ENCODE peak calls at places on chromosome 3, in nine cellular contexts. E is dorsolateral prefrontal cortex, U is AG09309, G is thoracic aorta, M is brain microvascular endothelial cell, R is tibial artery, L is cardiac muscle cell, B is kidney epithelial cell, S is thyroid gland. N is an unnamed sample.

GRCh38 chr3:12886736-12887135 is 45.4 kb upstream of the RPL32 start:
- DNase-seq in E (no peak), U (no peak), G (no peak), M (no peak), R (no peak), L (no peak), B (no peak), S (no peak), N (no peak)

GRCh38 chr3:35484939-35485605 is 154.3 kb upstream of the ARPP21 start:
- DNase-seq in E (no peak), U (no peak), G (no peak), M (no peak), R (no peak), L (peak), B (no peak), S (peak), N (no peak)

GRCh38 chr3:32593903-32594525 is 23.4 kb upstream of the DYNC1LI1 start:
- DNase-seq in E (no peak), U (peak), G (no peak), M (no peak), R (no peak), L (no peak), B (no peak), S (peak), N (peak)

GRCh38 chr3:179957264-179957845 is 79.4 kb downstream of the PEX5L start:
- DNase-seq in E (no peak), U (no peak), G (no peak), M (no peak), R (no peak), L (peak), B (no peak), S (no peak), N (no peak)

GRCh38 chr3:172201136-172201989 is 162.0 kb downstream of the FNDC3B start:
- DNase-seq in E (no peak), U (peak), G (no peak), M (peak), R (peak), L (no peak), B (no peak), S (peak), N (peak)

GRCh38 chr3:111768571-111769100 is 90.4 kb upstream of the PHLDB2 start:
- DNase-seq in E (no peak), U (peak), G (no peak), M (peak), R (no peak), L (no peak), B (peak), S (no peak), N (peak)

GRCh38 chr3:50319181-50319871 is 3.2 kb downstream of the HYAL2 start:
- DNase-seq in E (no peak), U (no peak), G (no peak), M (no peak), R (no peak), L (no peak), B (no peak), S (no peak), N (no peak)

GRCh38 chr3:44444437-44444836 is 33.0 kb downstream of the ZNF445 start:
- DNase-seq in E (no peak), U (no peak), G (no peak), M (no peak), R (no peak), L (no peak), B (no peak), S (no peak), N (no peak)

GRCh38 chr3:144429719-144430121 is 458.1 kb downstream of the DIPK2A start:
- DNase-seq in E (no peak), U (peak), G (no peak), M (no peak), R (no peak), L (no peak), B (no peak), S (no peak), N (no peak)

GRCh38 chr3:159609620-159610019 is 379.0 kb upstream of the IL12A start:
- DNase-seq in E (no peak), U (no peak), G (no peak), M (peak), R (no peak), L (no peak), B (no peak), S (no peak), N (peak)

GRCh38 chr3:159814161-159814560 is 174.5 kb upstream of the IL12A start:
- DNase-seq in E (no peak), U (no peak), G (no peak), M (no peak), R (no peak), L (no peak), B (no peak), S (no peak), N (peak)

GRCh38 chr3:23203651-23204111 is 554 bp downstream of the UBE2E2 start:
- DNase-seq in E (peak), U (no peak), G (no peak), M (peak), R (peak), L (peak), B (no peak), S (peak), N (no peak)

GRCh38 chr3:10419637-10420232 is 85.7 kb downstream of the ATP2B2 start:
- DNase-seq in E (no peak), U (no peak), G (no peak), M (no peak), R (no peak), L (no peak), B (peak), S (no peak), N (peak)

GRCh38 chr3:131561511-131561910 is 58.7 kb upstream of the MRPL3 start:
- DNase-seq in E (no peak), U (no peak), G (no peak), M (no peak), R (no peak), L (no peak), B (no peak), S (no peak), N (no peak)

GRCh38 chr3:57757642-57758297 is 1.7 kb downstream of the SLMAP start:
- DNase-seq in E (no peak), U (no peak), G (no peak), M (no peak), R (no peak), L (peak), B (no peak), S (peak), N (no peak)

DNA sequence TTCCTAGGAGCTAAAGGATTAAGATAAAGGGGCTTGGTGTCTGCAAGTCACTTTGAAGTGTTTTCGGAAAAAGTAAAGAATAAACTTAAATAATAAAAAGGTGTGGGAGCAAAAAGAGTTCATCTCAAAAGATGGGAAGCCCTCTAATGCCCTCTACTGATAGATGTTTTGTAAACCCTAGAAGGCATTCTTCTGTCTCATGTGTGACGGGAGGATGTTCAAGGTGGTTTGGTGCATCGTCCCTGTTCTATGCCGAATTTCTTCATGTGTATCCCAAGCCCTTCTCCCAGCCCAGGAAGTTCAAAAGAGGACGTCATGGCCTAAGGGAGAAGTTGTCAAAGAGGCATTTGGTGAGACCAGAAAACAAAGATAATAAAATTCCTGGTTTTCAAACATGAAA is 37.2 kb downstream of the CCK start:
- DNase-seq in E (no peak), U (no peak), G (no peak), M (no peak), R (no peak), L (no peak), B (no peak), S (no peak), N (peak)
- TF ChIP-seq CTCF in E (peak), U (peak), G (no peak), M (peak), R (no peak), L (peak), B (no peak), S (no peak), N (peak)

GRCh38 chr3:15953841-15954240 is 156.1 kb upstream of the ANKRD28 start:
- DNase-seq in E (no peak), U (no peak), G (no peak), M (no peak), R (no peak), L (no peak), B (no peak), S (no peak), N (no peak)
- TF ChIP-seq CTCF in E (no peak), U (no peak), G (no peak), M (peak), R (no peak), L (no peak), B (no peak), S (no peak), N (peak)

GRCh38 chr3:4476507-4476906 is 9.4 kb upstream of the SUMF1 start:
- DNase-seq in E (no peak), U (no peak), G (no peak), M (no peak), R (no peak), L (no peak), B (no peak), S (no peak), N (no peak)

GRCh38 chr3:4472766-4473165 is 5.7 kb upstream of the SUMF1 start:
- DNase-seq in E (no peak), U (no peak), G (no peak), M (no peak), R (no peak), L (no peak), B (no peak), S (no peak), N (no peak)

GRCh38 chr3:4472312-4472711 is 5.2 kb upstream of the SUMF1 start:
- DNase-seq in E (no peak), U (no peak), G (no peak), M (no peak), R (no peak), L (no peak), B (no peak), S (no peak), N (no peak)

GRCh38 chr3:4471907-4472306 is 4.8 kb upstream of the SUMF1 start:
- DNase-seq in E (no peak), U (no peak), G (no peak), M (no peak), R (no peak), L (no peak), B (no peak), S (peak), N (no peak)

DNA sequence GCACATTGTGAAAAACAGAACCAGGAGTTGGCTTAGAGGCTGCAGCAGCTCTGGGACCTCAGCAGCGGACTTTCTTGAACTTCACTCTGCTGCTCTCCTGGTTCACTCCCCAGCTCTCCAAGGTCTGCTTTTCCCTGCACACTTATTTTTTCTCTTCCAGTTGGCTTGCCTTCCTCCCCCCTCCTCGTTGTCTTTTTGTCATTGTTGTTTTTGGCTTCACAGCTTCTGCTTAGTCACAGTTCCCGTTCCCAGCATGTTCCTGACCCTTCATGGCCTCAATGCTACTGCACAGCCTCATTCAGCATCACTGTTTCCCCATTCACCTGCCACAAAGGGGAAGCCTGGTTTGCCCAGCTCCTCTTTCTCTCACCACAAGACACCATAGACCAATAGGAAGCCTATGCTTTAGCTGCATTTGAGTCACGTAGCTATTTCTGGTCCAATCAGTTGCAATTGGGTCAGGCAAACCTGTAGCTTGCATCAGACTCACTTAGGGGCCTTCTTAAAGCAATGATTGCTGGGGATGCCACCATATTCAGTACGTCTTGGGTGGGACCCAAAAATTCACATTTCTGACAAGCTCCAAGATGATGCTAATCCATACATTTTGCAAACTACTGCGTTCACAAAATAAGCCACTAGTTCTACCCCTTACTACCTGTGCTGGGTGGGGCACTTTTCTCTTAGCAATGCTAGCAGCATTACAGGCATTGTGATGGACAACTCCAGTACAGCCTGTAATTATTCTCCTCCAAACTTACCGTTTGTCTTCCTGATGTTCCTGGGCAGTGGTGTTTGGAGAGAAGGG is 7.8 kb upstream of the SUMF1 start:
- DNase-seq in E (no peak), U (no peak), G (peak), M (peak), R (peak), L (no peak), B (peak), S (peak), N (peak)
- TF ChIP-seq CTCF in E (no peak), U (no peak), G (no peak), M (no peak), R (no peak), L (no peak), B (no peak), S (no peak), N (no peak)

DNA sequence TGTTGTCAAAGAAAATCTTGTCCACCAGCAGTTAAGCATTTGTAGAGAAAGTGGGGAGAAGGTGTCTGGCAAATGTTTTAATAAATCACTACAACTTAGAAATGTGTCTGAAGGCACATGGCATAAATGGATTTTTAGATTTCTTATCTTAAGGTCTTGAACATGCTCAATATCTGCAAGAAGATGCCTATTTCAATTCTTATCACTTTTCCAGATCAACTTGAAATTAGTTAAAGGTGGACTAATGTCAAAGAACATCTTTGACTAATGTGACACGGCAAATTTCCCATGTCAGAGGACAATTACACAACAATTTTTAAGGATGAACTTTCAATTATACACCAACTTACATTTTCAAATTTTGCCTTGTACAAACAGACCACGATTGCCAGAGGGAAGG is 507.4 kb upstream of the ADAMTS9 start:
- DNase-seq in E (no peak), U (no peak), G (no peak), M (no peak), R (no peak), L (no peak), B (no peak), S (no peak), N (no peak)
- TF ChIP-seq CTCF in E (no peak), U (no peak), G (no peak), M (no peak), R (no peak), L (no peak), B (no peak), S (no peak), N (no peak)

GRCh38 chr3:146160233-146160963 is 586 bp downstream of the PLOD2 start:
- DNase-seq in E (no peak), U (peak), G (peak), M (peak), R (peak), L (peak), B (no peak), S (peak), N (peak)
- TF ChIP-seq CTCF in E (no peak), U (peak), G (peak), M (peak), R (peak), L (peak), B (peak), S (peak), N (peak)

N was measured in HFFc6.